ENCODE peak calls at places on chromosomes 3 and 15, in eight cellular contexts. One of them, this sample, is unnamed.

GRCh38 chr3:29583861-29584260 is 303.0 kb downstream of the RBMS3 start:
- DNase-seq in hepatocyte: no peak
- DNase-seq in CD8-positive, alpha-beta T cell: no peak
- DNase-seq in heart left ventricle: no peak
- DNase-seq in tibial nerve: no peak
- DNase-seq in HFFc6: no peak
- DNase-seq in dorsolateral prefrontal cortex: no peak
- DNase-seq in testis: no peak
- DNase-seq in this sample: no peak

GRCh38 chr15:101045236-101045646 is 126.1 kb downstream of the LRRK1 start:
- DNase-seq in hepatocyte: no peak
- DNase-seq in CD8-positive, alpha-beta T cell: no peak
- DNase-seq in heart left ventricle: peak
- DNase-seq in tibial nerve: no peak
- DNase-seq in HFFc6: no peak
- DNase-seq in dorsolateral prefrontal cortex: no peak
- DNase-seq in testis: peak
- DNase-seq in this sample: no peak

GRCh38 chr15:73922186-73923151 is 3.8 kb upstream of the LOXL1 start:
- DNase-seq in hepatocyte: peak
- DNase-seq in CD8-positive, alpha-beta T cell: no peak
- DNase-seq in heart left ventricle: peak
- DNase-seq in tibial nerve: no peak
- DNase-seq in HFFc6: no peak
- DNase-seq in dorsolateral prefrontal cortex: no peak
- DNase-seq in testis: no peak
- DNase-seq in this sample: no peak

GRCh38 chr3:8518138-8518537 is 16.5 kb downstream of the LMCD1 start:
- DNase-seq in hepatocyte: no peak
- DNase-seq in CD8-positive, alpha-beta T cell: no peak
- DNase-seq in heart left ventricle: no peak
- DNase-seq in tibial nerve: no peak
- DNase-seq in HFFc6: peak
- DNase-seq in dorsolateral prefrontal cortex: no peak
- DNase-seq in testis: no peak
- DNase-seq in this sample: no peak

GRCh38 chr15:66848666-66849392 is 146.8 kb downstream of the SMAD6 start:
- DNase-seq in hepatocyte: no peak
- DNase-seq in CD8-positive, alpha-beta T cell: no peak
- DNase-seq in heart left ventricle: no peak
- DNase-seq in tibial nerve: no peak
- DNase-seq in HFFc6: no peak
- DNase-seq in dorsolateral prefrontal cortex: no peak
- DNase-seq in testis: no peak
- DNase-seq in this sample: no peak

GRCh38 chr15:68572921-68573320 is 5.9 kb upstream of the CORO2B start:
- DNase-seq in hepatocyte: no peak
- DNase-seq in CD8-positive, alpha-beta T cell: no peak
- DNase-seq in heart left ventricle: no peak
- DNase-seq in tibial nerve: no peak
- DNase-seq in HFFc6: no peak
- DNase-seq in dorsolateral prefrontal cortex: peak
- DNase-seq in testis: no peak
- DNase-seq in this sample: no peak

GRCh38 chr3:98188553-98188952 is 22.1 kb downstream of the OR5H15 start:
- DNase-seq in hepatocyte: peak
- DNase-seq in CD8-positive, alpha-beta T cell: no peak
- DNase-seq in heart left ventricle: no peak
- DNase-seq in tibial nerve: no peak
- DNase-seq in HFFc6: no peak
- DNase-seq in dorsolateral prefrontal cortex: no peak
- DNase-seq in testis: no peak
- DNase-seq in this sample: no peak

GRCh38 chr15:101675015-101675414 is 22.8 kb upstream of the TM2D3 start:
- DNase-seq in hepatocyte: no peak
- DNase-seq in CD8-positive, alpha-beta T cell: no peak
- DNase-seq in heart left ventricle: no peak
- DNase-seq in tibial nerve: no peak
- DNase-seq in HFFc6: peak
- DNase-seq in dorsolateral prefrontal cortex: no peak
- DNase-seq in testis: no peak
- DNase-seq in this sample: peak

GRCh38 chr15:73265536-73266153 is 103.1 kb downstream of the HCN4 start:
- DNase-seq in hepatocyte: peak
- DNase-seq in CD8-positive, alpha-beta T cell: peak
- DNase-seq in heart left ventricle: no peak
- DNase-seq in tibial nerve: peak
- DNase-seq in HFFc6: peak
- DNase-seq in dorsolateral prefrontal cortex: no peak
- DNase-seq in testis: peak
- DNase-seq in this sample: no peak

GRCh38 chr3:33134026-33134625 is 20.3 kb downstream of the CRTAP start:
- DNase-seq in hepatocyte: no peak
- DNase-seq in CD8-positive, alpha-beta T cell: no peak
- DNase-seq in heart left ventricle: no peak
- DNase-seq in tibial nerve: no peak
- DNase-seq in HFFc6: peak
- DNase-seq in dorsolateral prefrontal cortex: no peak
- DNase-seq in testis: no peak
- DNase-seq in this sample: no peak

GRCh38 chr15:51907136-51907862 is 64.3 kb downstream of the LEO1 start:
- DNase-seq in hepatocyte: peak
- DNase-seq in CD8-positive, alpha-beta T cell: no peak
- DNase-seq in heart left ventricle: no peak
- DNase-seq in tibial nerve: no peak
- DNase-seq in HFFc6: peak
- DNase-seq in dorsolateral prefrontal cortex: no peak
- DNase-seq in testis: no peak
- DNase-seq in this sample: no peak

GRCh38 chr3:13419356-13420050 is 619 bp downstream of the NUP210 start:
- DNase-seq in hepatocyte: peak
- DNase-seq in CD8-positive, alpha-beta T cell: peak
- DNase-seq in heart left ventricle: peak
- DNase-seq in tibial nerve: no peak
- DNase-seq in HFFc6: no peak
- DNase-seq in dorsolateral prefrontal cortex: peak
- DNase-seq in testis: peak
- DNase-seq in this sample: no peak

GRCh38 chr3:79018671-79019136 is 749.1 kb downstream of the ROBO1 start:
- DNase-seq in hepatocyte: peak
- DNase-seq in CD8-positive, alpha-beta T cell: peak
- DNase-seq in heart left ventricle: peak
- DNase-seq in tibial nerve: peak
- DNase-seq in HFFc6: peak
- DNase-seq in dorsolateral prefrontal cortex: peak
- DNase-seq in testis: peak
- DNase-seq in this sample: no peak

GRCh38 chr3:112117826-112118571 is 15.0 kb downstream of the GCSAM start:
- DNase-seq in hepatocyte: no peak
- DNase-seq in CD8-positive, alpha-beta T cell: no peak
- DNase-seq in heart left ventricle: peak
- DNase-seq in tibial nerve: no peak
- DNase-seq in HFFc6: no peak
- DNase-seq in dorsolateral prefrontal cortex: no peak
- DNase-seq in testis: peak
- DNase-seq in this sample: no peak

GRCh38 chr3:194547042-194547441 is 60.2 kb upstream of the ATP13A3 start:
- DNase-seq in hepatocyte: no peak
- DNase-seq in CD8-positive, alpha-beta T cell: no peak
- DNase-seq in heart left ventricle: no peak
- DNase-seq in tibial nerve: no peak
- DNase-seq in HFFc6: no peak
- DNase-seq in dorsolateral prefrontal cortex: no peak
- DNase-seq in testis: no peak
- DNase-seq in this sample: no peak

GRCh38 chr15:41734079-41734478 is 40.2 kb upstream of the MAPKBP1 start:
- DNase-seq in hepatocyte: no peak
- DNase-seq in CD8-positive, alpha-beta T cell: no peak
- DNase-seq in heart left ventricle: no peak
- DNase-seq in tibial nerve: no peak
- DNase-seq in HFFc6: peak
- DNase-seq in dorsolateral prefrontal cortex: no peak
- DNase-seq in testis: no peak
- DNase-seq in this sample: no peak

GRCh38 chr3:126745760-126746394 is 41.8 kb downstream of the CHCHD6 start:
- DNase-seq in hepatocyte: no peak
- DNase-seq in CD8-positive, alpha-beta T cell: no peak
- DNase-seq in heart left ventricle: peak
- DNase-seq in tibial nerve: no peak
- DNase-seq in HFFc6: no peak
- DNase-seq in dorsolateral prefrontal cortex: no peak
- DNase-seq in testis: peak
- DNase-seq in this sample: no peak

GRCh38 chr15:98943609-98944111 is 63.9 kb downstream of the PGPEP1L start:
- DNase-seq in hepatocyte: peak
- DNase-seq in CD8-positive, alpha-beta T cell: no peak
- DNase-seq in heart left ventricle: peak
- DNase-seq in tibial nerve: peak
- DNase-seq in HFFc6: peak
- DNase-seq in dorsolateral prefrontal cortex: no peak
- DNase-seq in testis: no peak
- DNase-seq in this sample: no peak

GRCh38 chr3:23075478-23075877 is 127.6 kb upstream of the UBE2E2 start:
- DNase-seq in hepatocyte: no peak
- DNase-seq in CD8-positive, alpha-beta T cell: no peak
- DNase-seq in heart left ventricle: no peak
- DNase-seq in tibial nerve: no peak
- DNase-seq in HFFc6: peak
- DNase-seq in dorsolateral prefrontal cortex: no peak
- DNase-seq in testis: no peak
- DNase-seq in this sample: peak

GRCh38 chr3:133943639-133944131 is 48.0 kb upstream of the RAB6B start:
- DNase-seq in hepatocyte: peak
- DNase-seq in CD8-positive, alpha-beta T cell: no peak
- DNase-seq in heart left ventricle: no peak
- DNase-seq in tibial nerve: no peak
- DNase-seq in HFFc6: peak
- DNase-seq in dorsolateral prefrontal cortex: peak
- DNase-seq in testis: peak
- DNase-seq in this sample: peak

GRCh38 chr3:73719413-73719831 is 94.7 kb upstream of the PDZRN3 start:
- DNase-seq in hepatocyte: peak
- DNase-seq in CD8-positive, alpha-beta T cell: no peak
- DNase-seq in heart left ventricle: no peak
- DNase-seq in tibial nerve: peak
- DNase-seq in HFFc6: no peak
- DNase-seq in dorsolateral prefrontal cortex: no peak
- DNase-seq in testis: no peak
- DNase-seq in this sample: no peak

GRCh38 chr15:57559875-57560274 is 31.8 kb upstream of the MYZAP start:
- DNase-seq in hepatocyte: peak
- DNase-seq in CD8-positive, alpha-beta T cell: peak
- DNase-seq in heart left ventricle: peak
- DNase-seq in tibial nerve: peak
- DNase-seq in HFFc6: peak
- DNase-seq in dorsolateral prefrontal cortex: peak
- DNase-seq in testis: peak
- DNase-seq in this sample: no peak

GRCh38 chr3:196023947-196024346 is 57.9 kb downstream of the TFRC start:
- DNase-seq in hepatocyte: no peak
- DNase-seq in CD8-positive, alpha-beta T cell: no peak
- DNase-seq in heart left ventricle: no peak
- DNase-seq in tibial nerve: no peak
- DNase-seq in HFFc6: no peak
- DNase-seq in dorsolateral prefrontal cortex: no peak
- DNase-seq in testis: no peak
- DNase-seq in this sample: no peak
- TF ChIP-seq CTCF in hepatocyte: no peak
- TF ChIP-seq CTCF in CD8-positive, alpha-beta T cell: no peak
- TF ChIP-seq CTCF in heart left ventricle: no peak
- TF ChIP-seq CTCF in tibial nerve: no peak
- TF ChIP-seq CTCF in HFFc6: no peak
- TF ChIP-seq CTCF in dorsolateral prefrontal cortex: no peak
- TF ChIP-seq CTCF in testis: no peak
- TF ChIP-seq CTCF in this sample: no peak

GRCh38 chr3:109224333-109224732 is 87.8 kb downstream of the C3orf85 start:
- DNase-seq in hepatocyte: peak
- DNase-seq in CD8-positive, alpha-beta T cell: no peak
- DNase-seq in heart left ventricle: no peak
- DNase-seq in tibial nerve: no peak
- DNase-seq in HFFc6: no peak
- DNase-seq in dorsolateral prefrontal cortex: no peak
- DNase-seq in testis: peak
- DNase-seq in this sample: no peak
- TF ChIP-seq CTCF in hepatocyte: peak
- TF ChIP-seq CTCF in CD8-positive, alpha-beta T cell: no peak
- TF ChIP-seq CTCF in heart left ventricle: no peak
- TF ChIP-seq CTCF in tibial nerve: peak
- TF ChIP-seq CTCF in HFFc6: peak
- TF ChIP-seq CTCF in dorsolateral prefrontal cortex: peak
- TF ChIP-seq CTCF in testis: no peak
- TF ChIP-seq CTCF in this sample: no peak

GRCh38 chr3:114669614-114670013 is 375.8 kb downstream of the TIGIT start:
- DNase-seq in hepatocyte: no peak
- DNase-seq in CD8-positive, alpha-beta T cell: no peak
- DNase-seq in heart left ventricle: no peak
- DNase-seq in tibial nerve: no peak
- DNase-seq in HFFc6: no peak
- DNase-seq in dorsolateral prefrontal cortex: no peak
- DNase-seq in testis: no peak
- DNase-seq in this sample: no peak
- TF ChIP-seq CTCF in hepatocyte: no peak
- TF ChIP-seq CTCF in CD8-positive, alpha-beta T cell: no peak
- TF ChIP-seq CTCF in heart left ventricle: no peak
- TF ChIP-seq CTCF in tibial nerve: no peak
- TF ChIP-seq CTCF in HFFc6: no peak
- TF ChIP-seq CTCF in dorsolateral prefrontal cortex: no peak
- TF ChIP-seq CTCF in testis: no peak
- TF ChIP-seq CTCF in this sample: no peak

DNA sequence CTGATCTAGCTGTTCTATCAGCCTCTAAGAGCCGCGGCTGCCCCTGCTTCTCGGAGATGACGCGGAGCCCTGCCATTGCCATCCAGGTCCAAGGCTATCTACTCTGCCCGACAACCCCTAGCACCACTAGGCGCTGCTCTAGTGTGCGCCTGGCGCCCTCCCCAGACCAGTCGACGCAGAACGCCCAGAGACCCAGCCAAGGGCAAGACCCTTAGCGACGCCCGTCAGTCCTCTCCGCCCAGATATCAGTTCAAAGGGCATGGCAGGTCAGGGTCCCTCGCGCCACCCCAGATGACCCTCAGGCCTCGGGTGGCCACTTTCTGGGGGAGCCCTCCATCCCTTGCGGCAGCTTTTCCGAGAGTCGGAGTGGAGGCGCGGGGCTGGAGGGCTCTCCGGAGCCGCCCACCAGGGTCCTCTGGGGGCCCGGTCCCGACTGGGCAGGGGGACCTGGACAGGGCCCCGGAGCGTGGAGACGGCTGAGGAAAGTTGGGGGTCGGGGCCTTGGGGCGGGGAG is 371 bp upstream of the CLSTN2 start:
- DNase-seq in hepatocyte: peak
- DNase-seq in CD8-positive, alpha-beta T cell: no peak
- DNase-seq in heart left ventricle: peak
- DNase-seq in tibial nerve: peak
- DNase-seq in HFFc6: no peak
- DNase-seq in dorsolateral prefrontal cortex: peak
- DNase-seq in testis: peak
- DNase-seq in this sample: no peak
- TF ChIP-seq CTCF in hepatocyte: peak
- TF ChIP-seq CTCF in CD8-positive, alpha-beta T cell: no peak
- TF ChIP-seq CTCF in heart left ventricle: peak
- TF ChIP-seq CTCF in tibial nerve: no peak
- TF ChIP-seq CTCF in HFFc6: no peak
- TF ChIP-seq CTCF in dorsolateral prefrontal cortex: peak
- TF ChIP-seq CTCF in testis: no peak
- TF ChIP-seq CTCF in this sample: peak

GRCh38 chr3:141845407-141846049 is 30.9 kb upstream of the ATP1B3 start:
- DNase-seq in hepatocyte: peak
- DNase-seq in CD8-positive, alpha-beta T cell: peak
- DNase-seq in heart left ventricle: no peak
- DNase-seq in tibial nerve: no peak
- DNase-seq in HFFc6: no peak
- DNase-seq in dorsolateral prefrontal cortex: no peak
- DNase-seq in testis: peak
- DNase-seq in this sample: no peak
- TF ChIP-seq CTCF in hepatocyte: no peak
- TF ChIP-seq CTCF in CD8-positive, alpha-beta T cell: no peak
- TF ChIP-seq CTCF in heart left ventricle: no peak
- TF ChIP-seq CTCF in tibial nerve: no peak
- TF ChIP-seq CTCF in HFFc6: no peak
- TF ChIP-seq CTCF in dorsolateral prefrontal cortex: no peak
- TF ChIP-seq CTCF in testis: no peak
- TF ChIP-seq CTCF in this sample: no peak